ENCODE peak calls at places on chromosomes 3 and 15, in four cellular contexts. X is tibial nerve, O is psoas muscle, R is mucosa of descending colon. E is an unnamed sample. For H3K9me3, the result is how much of the 10 kb centered on the place peaks cover.

GRCh38 chr3:24641628-24642027 is 147.0 kb upstream of the THRB start:
- DNase-seq in X (no peak), O (no peak), R (no peak), E (no peak)

GRCh38 chr15:62649793-62650420 is 392.6 kb upstream of the TPM1 start:
- DNase-seq in X (no peak), O (no peak), R (no peak), E (peak)

GRCh38 chr15:76164602-76165001 is 104.8 kb downstream of the TMEM266 start:
- DNase-seq in X (no peak), O (no peak), R (no peak), E (peak)

GRCh38 chr15:74399511-74400312 is 32.3 kb upstream of the CYP11A1 start:
- DNase-seq in X (no peak), O (no peak), R (no peak), E (no peak)

GRCh38 chr3:136070334-136070733 is 104.8 kb downstream of the PPP2R3A start:
- DNase-seq in X (no peak), O (no peak), R (no peak), E (no peak)

GRCh38 chr15:49686626-49687025 is 65.8 kb downstream of the DTWD1 start:
- DNase-seq in X (no peak), O (no peak), R (no peak), E (no peak)

GRCh38 chr3:9172851-9173320 is 76.6 kb downstream of the SRGAP3 start:
- DNase-seq in X (no peak), O (no peak), R (no peak), E (no peak)

GRCh38 chr15:51299187-51300015 is 39.0 kb downstream of the CYP19A1 start:
- DNase-seq in X (no peak), O (no peak), R (peak), E (no peak)

GRCh38 chr3:11600501-11601282 is 43.0 kb downstream of the VGLL4 start:
- DNase-seq in X (peak), O (peak), R (no peak), E (peak)

DNA sequence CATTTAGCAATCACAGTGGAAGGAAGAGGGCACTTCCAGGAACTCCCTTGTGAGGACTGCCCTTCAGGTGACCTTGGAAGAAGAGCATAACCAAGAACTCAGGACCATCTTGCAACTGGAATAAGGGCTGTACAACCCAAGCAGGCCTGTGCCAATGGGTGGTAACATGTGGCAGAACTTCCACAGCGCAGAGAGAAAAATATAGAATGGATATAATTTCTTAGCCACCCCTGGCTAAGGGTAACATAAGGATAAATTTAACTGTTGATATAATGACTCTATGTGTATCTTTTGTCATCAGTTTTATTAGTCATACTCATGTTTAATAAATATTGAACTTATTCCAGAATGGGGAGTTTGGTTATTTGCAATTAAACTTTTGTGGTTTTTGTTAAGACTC is 13.4 kb upstream of the MFSD1 start:
- DNase-seq in X (no peak), O (no peak), R (no peak), E (no peak)
- H3K9me3 ChIP-seq in X (under half), O (under half), R (under half), E (under half)

GRCh38 chr3:169813757-169814517 is 1.2 kb upstream of the LRRC34 start:
- DNase-seq in X (no peak), O (no peak), R (peak), E (peak)

GRCh38 chr3:169809230-169809795 is 3.4 kb upstream of the LRRIQ4 start:
- DNase-seq in X (no peak), O (no peak), R (no peak), E (no peak)

GRCh38 chr3:169811606-169812123 is 1.0 kb upstream of the LRRIQ4 start:
- DNase-seq in X (no peak), O (no peak), R (peak), E (no peak)

GRCh38 chr3:169812844-169813677 is at the start of the genes LRRC34 and LRRIQ4:
- DNase-seq in X (peak), O (peak), R (peak), E (peak)

GRCh38 chr3:169812124-169812843 is 386 bp upstream of the LRRIQ4 start:
- DNase-seq in X (peak), O (peak), R (peak), E (peak)
- TF ChIP-seq CTCF in X (no peak), O (no peak), R (no peak), E (no peak)

DNA sequence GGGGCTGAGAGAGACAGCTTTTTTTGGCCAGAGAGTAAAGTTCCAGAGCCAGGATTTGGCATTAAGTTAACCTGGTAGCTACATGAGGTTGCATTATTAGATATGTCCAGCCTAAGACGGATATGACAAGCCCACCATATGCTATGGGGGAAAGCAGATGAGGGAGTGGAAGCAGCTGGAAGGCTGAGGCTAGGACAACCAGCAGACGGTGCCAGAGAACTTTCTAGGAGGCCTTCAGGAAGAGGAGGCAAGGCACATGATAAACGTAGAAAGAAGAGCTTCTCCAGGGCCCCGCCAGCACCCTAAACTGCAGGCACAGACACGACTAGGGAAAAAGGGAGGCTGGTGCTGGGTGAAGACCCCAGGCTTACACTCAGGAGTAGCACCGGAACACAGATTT is 87.0 kb downstream of the CTNNB1 start:
- DNase-seq in X (no peak), O (no peak), R (no peak), E (no peak)
- H3K4me3 ChIP-seq in X (no peak), O (no peak), R (no peak), E (no peak)

GRCh38 chr15:41416162-41416741 is 643 bp upstream of the RTF1 start:
- DNase-seq in X (no peak), O (no peak), R (no peak), E (no peak)
- H3K9me3 ChIP-seq in X (under half), O (under half), R (under half), E (under half)

GRCh38 chr3:170180952-170181876 is at the start of gene PHC3:
- DNase-seq in X (peak), O (peak), R (peak), E (peak)
- TF ChIP-seq CTCF in X (peak), O (peak), R (no peak), E (peak)

GRCh38 chr15:88622605-88622975 is 1.4 kb downstream of the AEN start:
- DNase-seq in X (no peak), O (no peak), R (no peak), E (no peak)
- H3K4me3 ChIP-seq in X (peak), O (peak), R (no peak), E (peak)